ENCODE peak calls at places on chromosomes 11 and 22, in eight cellular contexts. One of them, this sample, is unnamed.

GRCh38 chr11:117334896-117335295 is 7.2 kb downstream of the CEP164 start:
- DNase-seq in CD8-positive, alpha-beta memory T cell: no peak
- DNase-seq in CD4-positive, alpha-beta memory T cell: no peak
- DNase-seq in cardiac fibroblast: no peak
- DNase-seq in GM06990: no peak
- DNase-seq in breast epithelium: no peak
- DNase-seq in fibroblast of the aortic adventitia: no peak
- DNase-seq in retinal pigment epithelial cell: peak
- DNase-seq in this sample: no peak

GRCh38 chr22:46056169-46057041 is 79.4 kb upstream of the WNT7B start:
- DNase-seq in GM06990: no peak
- DNase-seq in breast epithelium: peak
- DNase-seq in fibroblast of the aortic adventitia: peak
- DNase-seq in retinal pigment epithelial cell: no peak
- DNase-seq in cardiac fibroblast: peak
- DNase-seq in CD8-positive, alpha-beta memory T cell: peak
- DNase-seq in CD4-positive, alpha-beta memory T cell: no peak
- DNase-seq in this sample: no peak

GRCh38 chr22:22721681-22722309 is 77.4 kb downstream of the GGTLC2 start:
- DNase-seq in CD8-positive, alpha-beta memory T cell: peak
- DNase-seq in GM06990: no peak
- DNase-seq in breast epithelium: no peak
- DNase-seq in CD4-positive, alpha-beta memory T cell: peak
- DNase-seq in cardiac fibroblast: peak
- DNase-seq in fibroblast of the aortic adventitia: peak
- DNase-seq in retinal pigment epithelial cell: peak
- DNase-seq in this sample: peak

GRCh38 chr22:35631597-35631996 is 14.5 kb upstream of the MB start:
- DNase-seq in breast epithelium: no peak
- DNase-seq in GM06990: no peak
- DNase-seq in CD4-positive, alpha-beta memory T cell: no peak
- DNase-seq in cardiac fibroblast: peak
- DNase-seq in retinal pigment epithelial cell: no peak
- DNase-seq in CD8-positive, alpha-beta memory T cell: no peak
- DNase-seq in fibroblast of the aortic adventitia: no peak
- DNase-seq in this sample: no peak

GRCh38 chr22:36147196-36147788 is 13.3 kb downstream of the APOL3 start:
- DNase-seq in breast epithelium: no peak
- DNase-seq in cardiac fibroblast: peak
- DNase-seq in CD4-positive, alpha-beta memory T cell: no peak
- DNase-seq in fibroblast of the aortic adventitia: no peak
- DNase-seq in GM06990: no peak
- DNase-seq in retinal pigment epithelial cell: no peak
- DNase-seq in CD8-positive, alpha-beta memory T cell: no peak
- DNase-seq in this sample: no peak

GRCh38 chr22:23012081-23012622 is 58.2 kb upstream of the GNAZ start:
- DNase-seq in GM06990: no peak
- DNase-seq in cardiac fibroblast: no peak
- DNase-seq in breast epithelium: no peak
- DNase-seq in CD8-positive, alpha-beta memory T cell: no peak
- DNase-seq in CD4-positive, alpha-beta memory T cell: no peak
- DNase-seq in retinal pigment epithelial cell: no peak
- DNase-seq in fibroblast of the aortic adventitia: no peak
- DNase-seq in this sample: no peak

GRCh38 chr11:420054-420910 is 5.5 kb upstream of the SIGIRR start:
- DNase-seq in cardiac fibroblast: no peak
- DNase-seq in breast epithelium: no peak
- DNase-seq in CD8-positive, alpha-beta memory T cell: peak
- DNase-seq in fibroblast of the aortic adventitia: no peak
- DNase-seq in GM06990: no peak
- DNase-seq in retinal pigment epithelial cell: no peak
- DNase-seq in CD4-positive, alpha-beta memory T cell: peak
- DNase-seq in this sample: no peak

GRCh38 chr11:42170601-42171000 is 711.1 kb upstream of the LRRC4C start:
- DNase-seq in CD8-positive, alpha-beta memory T cell: no peak
- DNase-seq in GM06990: no peak
- DNase-seq in CD4-positive, alpha-beta memory T cell: no peak
- DNase-seq in cardiac fibroblast: peak
- DNase-seq in fibroblast of the aortic adventitia: peak
- DNase-seq in breast epithelium: no peak
- DNase-seq in retinal pigment epithelial cell: no peak
- DNase-seq in this sample: peak

GRCh38 chr11:64131657-64132387 is 34.1 kb downstream of the MACROD1 start:
- DNase-seq in CD4-positive, alpha-beta memory T cell: no peak
- DNase-seq in breast epithelium: no peak
- DNase-seq in cardiac fibroblast: no peak
- DNase-seq in retinal pigment epithelial cell: no peak
- DNase-seq in GM06990: no peak
- DNase-seq in CD8-positive, alpha-beta memory T cell: no peak
- DNase-seq in fibroblast of the aortic adventitia: no peak
- DNase-seq in this sample: no peak

GRCh38 chr11:74162688-74163467 is 7.9 kb downstream of the C2CD3 start:
- DNase-seq in CD4-positive, alpha-beta memory T cell: no peak
- DNase-seq in cardiac fibroblast: no peak
- DNase-seq in CD8-positive, alpha-beta memory T cell: no peak
- DNase-seq in fibroblast of the aortic adventitia: no peak
- DNase-seq in breast epithelium: no peak
- DNase-seq in retinal pigment epithelial cell: no peak
- DNase-seq in GM06990: peak
- DNase-seq in this sample: no peak

GRCh38 chr11:124841186-124841585 is 24.0 kb upstream of the ROBO3 start:
- DNase-seq in CD8-positive, alpha-beta memory T cell: no peak
- DNase-seq in cardiac fibroblast: peak
- DNase-seq in GM06990: no peak
- DNase-seq in fibroblast of the aortic adventitia: peak
- DNase-seq in CD4-positive, alpha-beta memory T cell: no peak
- DNase-seq in breast epithelium: no peak
- DNase-seq in retinal pigment epithelial cell: no peak
- DNase-seq in this sample: no peak

GRCh38 chr11:25423436-25424184 is 908.3 kb upstream of the ANO3 start:
- DNase-seq in retinal pigment epithelial cell: peak
- DNase-seq in cardiac fibroblast: peak
- DNase-seq in breast epithelium: no peak
- DNase-seq in CD8-positive, alpha-beta memory T cell: no peak
- DNase-seq in fibroblast of the aortic adventitia: peak
- DNase-seq in CD4-positive, alpha-beta memory T cell: no peak
- DNase-seq in GM06990: no peak
- DNase-seq in this sample: no peak

GRCh38 chr11:44952500-44953260 is 2.0 kb upstream of the TP53I11 start:
- DNase-seq in retinal pigment epithelial cell: no peak
- DNase-seq in breast epithelium: no peak
- DNase-seq in CD8-positive, alpha-beta memory T cell: no peak
- DNase-seq in CD4-positive, alpha-beta memory T cell: peak
- DNase-seq in fibroblast of the aortic adventitia: no peak
- DNase-seq in GM06990: no peak
- DNase-seq in cardiac fibroblast: no peak
- DNase-seq in this sample: no peak

DNA sequence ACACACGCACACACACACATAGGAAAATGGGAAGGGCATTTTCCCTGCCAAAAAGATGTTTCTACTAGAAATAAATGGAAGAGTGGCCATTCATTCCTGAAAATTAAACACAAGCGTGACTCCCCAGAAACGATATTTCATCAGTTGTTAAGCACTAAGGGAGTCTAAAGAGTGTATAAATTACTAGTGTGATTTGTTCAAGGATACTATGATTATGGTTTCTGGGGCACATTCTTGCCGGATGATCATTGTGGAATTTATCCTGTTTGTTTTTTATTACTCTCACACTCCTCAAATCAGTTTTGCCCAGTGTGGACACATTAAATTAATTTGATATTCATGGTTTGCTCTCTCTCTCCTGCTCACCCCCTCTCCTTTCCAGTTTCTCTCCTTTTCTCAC is 16.4 kb upstream of the AMOTL1 start:
- DNase-seq in fibroblast of the aortic adventitia: no peak
- DNase-seq in GM06990: no peak
- DNase-seq in breast epithelium: no peak
- DNase-seq in cardiac fibroblast: no peak
- DNase-seq in retinal pigment epithelial cell: no peak
- DNase-seq in CD4-positive, alpha-beta memory T cell: no peak
- DNase-seq in CD8-positive, alpha-beta memory T cell: no peak
- DNase-seq in this sample: no peak
- H3K4me3 ChIP-seq in fibroblast of the aortic adventitia: no peak
- H3K4me3 ChIP-seq in GM06990: no peak
- H3K4me3 ChIP-seq in breast epithelium: no peak
- H3K4me3 ChIP-seq in cardiac fibroblast: no peak
- H3K4me3 ChIP-seq in retinal pigment epithelial cell: no peak
- H3K4me3 ChIP-seq in CD4-positive, alpha-beta memory T cell: no peak
- H3K4me3 ChIP-seq in CD8-positive, alpha-beta memory T cell: no peak
- H3K4me3 ChIP-seq in this sample: no peak

GRCh38 chr22:20750461-20751184 is 23.3 kb upstream of the SERPIND1 start:
- DNase-seq in retinal pigment epithelial cell: peak
- DNase-seq in GM06990: peak
- DNase-seq in breast epithelium: peak
- DNase-seq in fibroblast of the aortic adventitia: peak
- DNase-seq in CD8-positive, alpha-beta memory T cell: peak
- DNase-seq in cardiac fibroblast: peak
- DNase-seq in CD4-positive, alpha-beta memory T cell: no peak
- DNase-seq in this sample: peak
- H3K4me3 ChIP-seq in retinal pigment epithelial cell: no peak
- H3K4me3 ChIP-seq in GM06990: no peak
- H3K4me3 ChIP-seq in breast epithelium: no peak
- H3K4me3 ChIP-seq in fibroblast of the aortic adventitia: no peak
- H3K4me3 ChIP-seq in CD8-positive, alpha-beta memory T cell: no peak
- H3K4me3 ChIP-seq in cardiac fibroblast: no peak
- H3K4me3 ChIP-seq in CD4-positive, alpha-beta memory T cell: no peak
- H3K4me3 ChIP-seq in this sample: no peak

DNA sequence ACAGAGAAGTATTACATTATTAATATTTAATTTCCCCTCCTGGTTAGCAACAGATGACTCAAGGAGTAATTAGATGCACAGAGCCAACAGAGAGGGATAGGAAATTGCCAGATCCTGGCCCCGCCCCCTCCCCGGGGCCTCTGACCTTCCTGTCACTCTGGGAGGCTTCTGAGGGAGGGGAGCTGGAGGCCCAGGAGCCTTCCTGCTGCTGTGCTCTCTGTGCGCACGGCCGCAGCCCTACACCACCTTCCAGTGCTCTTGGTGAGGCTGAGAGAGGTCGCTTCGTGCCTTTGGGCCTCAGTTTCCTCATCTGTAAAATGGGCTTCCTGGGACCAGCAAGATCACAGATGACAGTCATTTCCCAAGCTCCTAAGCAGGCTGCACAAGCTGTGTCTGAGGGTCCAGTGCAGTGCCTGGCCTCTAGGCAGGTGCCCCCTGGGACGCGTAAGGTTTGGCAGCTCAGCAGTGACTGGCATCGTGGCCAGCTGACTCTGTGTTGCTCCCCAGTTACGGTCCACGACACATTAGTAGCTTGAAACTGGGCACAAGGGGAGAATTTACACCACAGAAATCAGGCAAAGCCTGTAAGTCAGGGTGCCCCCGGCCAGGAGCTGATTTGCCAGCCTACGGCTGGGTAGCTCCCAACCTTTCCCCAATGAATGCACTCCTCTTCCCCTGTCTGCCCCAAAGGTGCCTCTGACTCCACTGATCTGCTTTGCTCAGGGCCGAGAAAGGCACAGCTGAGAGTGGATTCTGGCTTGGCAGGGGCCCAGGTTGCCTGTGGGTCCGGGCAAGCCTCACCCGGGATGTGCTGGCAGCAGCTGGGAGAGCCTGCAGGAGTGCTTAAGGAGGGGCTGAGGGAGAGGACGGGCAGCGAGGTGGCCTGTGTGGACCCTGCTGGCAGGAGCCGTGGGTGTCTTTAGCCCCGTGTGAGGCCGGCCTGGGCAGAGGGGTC is 2.3 kb downstream of the ADORA2A start:
- DNase-seq in CD8-positive, alpha-beta memory T cell: peak
- DNase-seq in cardiac fibroblast: no peak
- DNase-seq in CD4-positive, alpha-beta memory T cell: peak
- DNase-seq in breast epithelium: no peak
- DNase-seq in GM06990: peak
- DNase-seq in fibroblast of the aortic adventitia: peak
- DNase-seq in retinal pigment epithelial cell: no peak
- DNase-seq in this sample: no peak
- H3K4me3 ChIP-seq in CD8-positive, alpha-beta memory T cell: peak
- H3K4me3 ChIP-seq in cardiac fibroblast: no peak
- H3K4me3 ChIP-seq in CD4-positive, alpha-beta memory T cell: peak
- H3K4me3 ChIP-seq in breast epithelium: no peak
- H3K4me3 ChIP-seq in GM06990: peak
- H3K4me3 ChIP-seq in fibroblast of the aortic adventitia: no peak
- H3K4me3 ChIP-seq in retinal pigment epithelial cell: no peak
- H3K4me3 ChIP-seq in this sample: no peak

GRCh38 chr11:47398551-47398950 is 9.8 kb upstream of the SLC39A13 start:
- DNase-seq in retinal pigment epithelial cell: no peak
- DNase-seq in cardiac fibroblast: no peak
- DNase-seq in CD4-positive, alpha-beta memory T cell: no peak
- DNase-seq in fibroblast of the aortic adventitia: no peak
- DNase-seq in breast epithelium: no peak
- DNase-seq in CD8-positive, alpha-beta memory T cell: no peak
- DNase-seq in GM06990: no peak
- DNase-seq in this sample: no peak

GRCh38 chr11:47400813-47401279 is 7.5 kb upstream of the SLC39A13 start:
- DNase-seq in retinal pigment epithelial cell: no peak
- DNase-seq in cardiac fibroblast: no peak
- DNase-seq in fibroblast of the aortic adventitia: no peak
- DNase-seq in GM06990: no peak
- DNase-seq in breast epithelium: no peak
- DNase-seq in CD4-positive, alpha-beta memory T cell: no peak
- DNase-seq in CD8-positive, alpha-beta memory T cell: no peak
- DNase-seq in this sample: no peak

GRCh38 chr11:47398011-47398410 is 10.4 kb upstream of the SLC39A13 start:
- DNase-seq in cardiac fibroblast: no peak
- DNase-seq in GM06990: no peak
- DNase-seq in CD8-positive, alpha-beta memory T cell: no peak
- DNase-seq in retinal pigment epithelial cell: no peak
- DNase-seq in fibroblast of the aortic adventitia: no peak
- DNase-seq in CD4-positive, alpha-beta memory T cell: no peak
- DNase-seq in breast epithelium: no peak
- DNase-seq in this sample: no peak

GRCh38 chr11:47403135-47403534 is 5.3 kb upstream of the SLC39A13 start:
- DNase-seq in GM06990: no peak
- DNase-seq in breast epithelium: no peak
- DNase-seq in retinal pigment epithelial cell: no peak
- DNase-seq in cardiac fibroblast: no peak
- DNase-seq in fibroblast of the aortic adventitia: no peak
- DNase-seq in CD4-positive, alpha-beta memory T cell: no peak
- DNase-seq in CD8-positive, alpha-beta memory T cell: no peak
- DNase-seq in this sample: no peak

DNA sequence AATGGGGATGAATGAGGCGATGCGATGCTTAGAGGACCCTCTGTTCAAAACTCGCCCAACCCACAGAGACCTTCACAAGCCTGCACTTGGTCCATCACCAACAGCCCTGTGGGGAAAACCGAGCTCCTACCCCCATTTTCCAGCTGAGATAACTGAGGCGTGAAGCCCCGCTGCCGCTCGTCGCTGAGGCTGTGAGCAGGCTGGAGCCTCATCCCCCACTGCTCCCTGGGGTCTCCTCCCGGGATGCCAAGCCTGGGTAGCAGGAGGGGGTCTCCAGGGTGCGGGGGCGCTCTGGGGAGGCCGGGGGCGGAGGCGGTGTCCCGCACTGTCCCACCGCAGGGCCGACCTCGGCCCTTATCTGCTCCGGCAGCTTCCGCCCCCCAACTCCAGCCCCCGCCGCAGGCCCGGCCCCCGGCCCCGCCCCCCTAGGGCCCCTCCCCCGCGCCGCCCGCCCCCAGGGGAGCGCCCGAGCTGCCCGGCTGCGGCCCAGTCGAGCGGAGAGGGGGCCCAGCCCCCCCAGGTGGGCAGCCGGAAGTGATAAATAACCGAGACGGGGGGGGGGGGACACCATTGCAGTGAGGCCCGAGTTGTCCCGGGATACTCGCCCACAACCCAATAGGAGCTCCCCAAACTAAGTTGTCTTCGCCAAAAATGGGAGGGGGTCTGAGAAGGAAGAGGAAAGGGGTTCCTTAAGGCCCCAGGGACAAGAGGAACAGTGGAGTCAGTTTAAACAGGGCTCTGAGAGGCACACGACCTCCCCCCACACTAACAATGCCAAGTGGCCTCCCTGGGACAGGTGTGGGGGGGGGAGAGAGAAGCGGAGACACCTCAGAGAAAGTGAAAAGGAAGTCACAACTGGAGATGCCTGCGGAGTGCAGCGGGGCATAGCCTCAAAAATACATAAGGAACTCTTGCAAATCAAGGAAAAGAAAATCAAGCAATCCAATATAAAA is 8.3 kb upstream of the SLC39A13 start:
- DNase-seq in retinal pigment epithelial cell: no peak
- DNase-seq in CD8-positive, alpha-beta memory T cell: peak
- DNase-seq in cardiac fibroblast: no peak
- DNase-seq in CD4-positive, alpha-beta memory T cell: no peak
- DNase-seq in breast epithelium: no peak
- DNase-seq in GM06990: peak
- DNase-seq in fibroblast of the aortic adventitia: no peak
- DNase-seq in this sample: no peak
- H3K4me3 ChIP-seq in retinal pigment epithelial cell: peak
- H3K4me3 ChIP-seq in CD8-positive, alpha-beta memory T cell: peak
- H3K4me3 ChIP-seq in cardiac fibroblast: peak
- H3K4me3 ChIP-seq in CD4-positive, alpha-beta memory T cell: no peak
- H3K4me3 ChIP-seq in breast epithelium: peak
- H3K4me3 ChIP-seq in GM06990: peak
- H3K4me3 ChIP-seq in fibroblast of the aortic adventitia: peak
- H3K4me3 ChIP-seq in this sample: peak